ENCODE peak calls at places on chromosome 10, in eight cellular contexts. S is ureter, G is WTC11, H is mammary epithelial cell, F is NCI-H345, K is mucosa of gallbladder, U is lower lobe of right lung, D is C1 segment of cervical spinal cord. Z is an unnamed sample.

GRCh38 chr10:118907051-118907450 is 122.5 kb upstream of the NANOS1 start:
- DNase-seq in S (no peak), G (no peak), H (no peak), F (no peak), K (no peak), U (no peak), D (no peak), Z (no peak)

GRCh38 chr10:28910960-28911359 is 233.6 kb downstream of the BAMBI start:
- DNase-seq in S (no peak), G (no peak), H (no peak), F (no peak), K (no peak), U (no peak), D (no peak), Z (no peak)

GRCh38 chr10:104556831-104557230 is 84.3 kb upstream of the SORCS3 start:
- DNase-seq in S (peak), G (no peak), H (no peak), F (no peak), K (no peak), U (no peak), D (no peak), Z (no peak)

GRCh38 chr10:42367532-42368230 is 270.7 kb downstream of the ZNF33B start:
- DNase-seq in S (peak), G (peak), H (peak), F (no peak), K (peak), U (peak), D (peak), Z (peak)

GRCh38 chr10:133309111-133309719 is 501 bp downstream of the ZNF511 start:
- DNase-seq in S (peak), G (peak), H (peak), F (peak), K (peak), U (peak), D (peak), Z (peak)

GRCh38 chr10:127977368-127978009 is 70.6 kb downstream of the PTPRE start:
- DNase-seq in S (peak), G (no peak), H (peak), F (no peak), K (peak), U (peak), D (peak), Z (peak)

GRCh38 chr10:112671743-112672142 is 224.7 kb downstream of the VTI1A start:
- DNase-seq in S (no peak), G (no peak), H (no peak), F (no peak), K (no peak), U (no peak), D (no peak), Z (no peak)

GRCh38 chr10:124719213-124719851 is 24.8 kb downstream of the FAM53B start:
- DNase-seq in S (peak), G (no peak), H (peak), F (peak), K (peak), U (no peak), D (no peak), Z (no peak)

GRCh38 chr10:24802378-24802777 is 78.7 kb upstream of the ARHGAP21 start:
- DNase-seq in S (no peak), G (no peak), H (no peak), F (no peak), K (no peak), U (no peak), D (no peak), Z (no peak)

GRCh38 chr10:9853405-9854010 is 1164.2 kb upstream of the CELF2 start:
- DNase-seq in S (no peak), G (no peak), H (no peak), F (no peak), K (no peak), U (no peak), D (no peak), Z (no peak)

GRCh38 chr10:97169911-97170693 is 15.7 kb downstream of the SLIT1 start:
- DNase-seq in S (no peak), G (no peak), H (no peak), F (no peak), K (peak), U (no peak), D (no peak), Z (no peak)

GRCh38 chr10:124647421-124648130 is 96.6 kb downstream of the FAM53B start:
- DNase-seq in S (peak), G (no peak), H (peak), F (no peak), K (peak), U (peak), D (no peak), Z (peak)

GRCh38 chr10:130984686-130985085 is 326.8 kb downstream of the TCERG1L start:
- DNase-seq in S (no peak), G (no peak), H (no peak), F (no peak), K (no peak), U (no peak), D (no peak), Z (no peak)

GRCh38 chr10:113326160-113327111 is 226.4 kb upstream of the HABP2 start:
- DNase-seq in S (peak), G (peak), H (peak), F (no peak), K (no peak), U (no peak), D (no peak), Z (peak)

GRCh38 chr10:118682518-118682917 is 72.3 kb downstream of the CACUL1 start:
- DNase-seq in S (no peak), G (no peak), H (no peak), F (no peak), K (no peak), U (no peak), D (no peak), Z (no peak)

GRCh38 chr10:24457661-24458318 is 248.9 kb downstream of the KIAA1217 start:
- DNase-seq in S (no peak), G (no peak), H (peak), F (no peak), K (peak), U (no peak), D (no peak), Z (no peak)

GRCh38 chr10:11150255-11150731 is 132.6 kb downstream of the CELF2 start:
- DNase-seq in S (no peak), G (no peak), H (no peak), F (no peak), K (no peak), U (no peak), D (no peak), Z (no peak)

GRCh38 chr10:29798876-29799690 is 164.3 kb upstream of the SVIL start:
- DNase-seq in S (no peak), G (no peak), H (no peak), F (no peak), K (no peak), U (no peak), D (no peak), Z (no peak)

GRCh38 chr10:64733980-64734379 is 1212.8 kb downstream of the REEP3 start:
- DNase-seq in S (no peak), G (peak), H (no peak), F (no peak), K (peak), U (no peak), D (no peak), Z (no peak)

GRCh38 chr10:72124984-72125383 is 36.6 kb upstream of the SPOCK2 start:
- DNase-seq in S (no peak), G (no peak), H (no peak), F (no peak), K (no peak), U (no peak), D (no peak), Z (no peak)

GRCh38 chr10:72229261-72230251 is 13.5 kb upstream of the ASCC1 start:
- DNase-seq in S (no peak), G (no peak), H (no peak), F (peak), K (no peak), U (no peak), D (no peak), Z (peak)

GRCh38 chr10:74628136-74628535 is 198.3 kb upstream of the KAT6B start:
- DNase-seq in S (no peak), G (no peak), H (no peak), F (no peak), K (no peak), U (no peak), D (no peak), Z (no peak)

GRCh38 chr10:132374176-132374575 is 22.8 kb upstream of the PWWP2B start:
- DNase-seq in S (no peak), G (no peak), H (no peak), F (no peak), K (no peak), U (peak), D (no peak), Z (peak)

GRCh38 chr10:34723746-34724145 is 91.3 kb downstream of the PARD3 start:
- DNase-seq in S (peak), G (no peak), H (peak), F (peak), K (peak), U (no peak), D (no peak), Z (no peak)

GRCh38 chr10:110495731-110496552 is 1.8 kb upstream of the DUSP5 start:
- DNase-seq in S (no peak), G (peak), H (peak), F (no peak), K (no peak), U (peak), D (no peak), Z (peak)

GRCh38 chr10:48926255-48926654 is 13.4 kb downstream of the LRRC18 start:
- DNase-seq in S (no peak), G (no peak), H (no peak), F (no peak), K (no peak), U (no peak), D (no peak), Z (no peak)

GRCh38 chr10:71847418-71847817 is 3.6 kb downstream of the PSAP start:
- DNase-seq in S (no peak), G (no peak), H (no peak), F (no peak), K (no peak), U (no peak), D (no peak), Z (peak)

GRCh38 chr10:77556990-77557601 is 80.5 kb downstream of the KCNMA1 start:
- DNase-seq in S (no peak), G (no peak), H (no peak), F (no peak), K (no peak), U (no peak), D (no peak), Z (no peak)

GRCh38 chr10:113891476-113891875 is 37.0 kb downstream of the NHLRC2 start:
- DNase-seq in S (no peak), G (no peak), H (no peak), F (no peak), K (no peak), U (no peak), D (no peak), Z (no peak)

GRCh38 chr10:119700321-119700954 is 25.4 kb upstream of the INPP5F start:
- DNase-seq in S (no peak), G (no peak), H (no peak), F (no peak), K (no peak), U (no peak), D (no peak), Z (no peak)

GRCh38 chr10:101453791-101454718 is 100.1 kb downstream of the BTRC start:
- DNase-seq in S (no peak), G (no peak), H (peak), F (no peak), K (no peak), U (no peak), D (no peak), Z (no peak)

GRCh38 chr10:125038637-125039036 is 96.7 kb downstream of the ZRANB1 start:
- DNase-seq in S (no peak), G (peak), H (no peak), F (no peak), K (peak), U (peak), D (no peak), Z (peak)

GRCh38 chr10:93058139-93058538 is 2.5 kb upstream of the CYP26C1 start:
- DNase-seq in S (no peak), G (no peak), H (no peak), F (no peak), K (no peak), U (no peak), D (no peak), Z (no peak)

GRCh38 chr10:97222346-97222961 is 36.7 kb upstream of the SLIT1 start:
- DNase-seq in S (no peak), G (peak), H (no peak), F (no peak), K (no peak), U (no peak), D (no peak), Z (no peak)

GRCh38 chr10:124547651-124548168 is 86.1 kb downstream of the LHPP start:
- DNase-seq in S (no peak), G (no peak), H (no peak), F (no peak), K (no peak), U (no peak), D (no peak), Z (no peak)

GRCh38 chr10:120580651-120581259 is 123.7 kb downstream of the PLPP4 start:
- DNase-seq in S (no peak), G (no peak), H (no peak), F (no peak), K (peak), U (no peak), D (no peak), Z (no peak)

GRCh38 chr10:33337335-33337854 is 2.9 kb upstream of the NRP1 start:
- DNase-seq in S (peak), G (no peak), H (no peak), F (no peak), K (no peak), U (no peak), D (no peak), Z (peak)

GRCh38 chr10:48535416-48536225 is 69.3 kb downstream of the ARHGAP22 start:
- DNase-seq in S (no peak), G (peak), H (no peak), F (no peak), K (no peak), U (no peak), D (no peak), Z (no peak)

GRCh38 chr10:103911021-103911459 is 6.9 kb downstream of the STN1 start:
- DNase-seq in S (no peak), G (no peak), H (no peak), F (no peak), K (no peak), U (no peak), D (no peak), Z (no peak)